ENCODE peak calls at places on chromosomes 3 and 15, in four cellular contexts. D, P, X and Y are unnamed samples. For H3K9me3, the result is how much of the 10 kb centered on the place peaks cover.

GRCh38 chr3:55461896-55462295 is 25.2 kb downstream of the WNT5A start:
- DNase-seq in X (no peak), P (no peak), D (no peak), Y (no peak)

GRCh38 chr15:40471778-40472130 is 970 bp downstream of the CHST14 start:
- DNase-seq in D (no peak), X (no peak), P (no peak), Y (no peak)

GRCh38 chr15:51798281-51798680 is 31.2 kb upstream of the TMOD3 start:
- DNase-seq in D (no peak), P (no peak), X (no peak), Y (no peak)

GRCh38 chr3:197463279-197463678 is 92.5 kb downstream of the BDH1 start:
- DNase-seq in D (no peak), X (no peak), P (no peak), Y (no peak)

GRCh38 chr3:169627789-169628188 is 35.7 kb downstream of the MECOM start:
- DNase-seq in D (no peak), P (no peak), X (no peak), Y (no peak)

GRCh38 chr15:44327578-44327977 is 39.1 kb downstream of the GOLM2 start:
- DNase-seq in X (no peak), D (no peak), P (no peak), Y (no peak)

GRCh38 chr3:63922800-63923199 is 10.6 kb upstream of the SCAANT1 start:
- DNase-seq in X (no peak), D (no peak), P (no peak), Y (no peak)

GRCh38 chr3:144930431-144930830 is 958.8 kb downstream of the DIPK2A start:
- DNase-seq in X (no peak), D (no peak), P (no peak), Y (no peak)

GRCh38 chr3:36893137-36893557 is 51.7 kb downstream of the TRANK1 start:
- DNase-seq in P (peak), X (no peak), D (no peak), Y (no peak)

GRCh38 chr3:101320475-101320874 is at the start of gene IMPG2:
- DNase-seq in X (no peak), D (no peak), P (no peak), Y (no peak)

GRCh38 chr3:105356988-105357387 is 9.7 kb upstream of the ALCAM start:
- DNase-seq in D (no peak), X (no peak), P (no peak), Y (no peak)

GRCh38 chr3:55519016-55519415 is 31.9 kb upstream of the WNT5A start:
- DNase-seq in X (no peak), P (no peak), D (no peak), Y (no peak)

GRCh38 chr15:60548101-60548500 is 69.2 kb upstream of the ICE2 start:
- DNase-seq in P (peak), D (no peak), X (no peak), Y (no peak)

GRCh38 chr3:194773666-194774455 is 88.2 kb downstream of the FAM43A start:
- DNase-seq in D (no peak), P (no peak), X (peak), Y (no peak)

GRCh38 chr3:186109897-186110803 is 1.3 kb upstream of the ETV5 start:
- DNase-seq in X (no peak), D (no peak), P (no peak), Y (no peak)

GRCh38 chr3:177816667-177817208 is 619.5 kb upstream of the TBL1XR1 start:
- DNase-seq in D (no peak), P (no peak), X (no peak), Y (no peak)

GRCh38 chr3:150447631-150448465 is 39.8 kb downstream of the TSC22D2 start:
- DNase-seq in D (no peak), P (no peak), X (no peak), Y (no peak)

GRCh38 chr15:52424856-52425431 is 103.7 kb downstream of the MYO5A start:
- DNase-seq in D (no peak), X (no peak), P (no peak), Y (no peak)

GRCh38 chr15:71709808-71710418 is 100.4 kb upstream of the NR2E3 start:
- DNase-seq in X (no peak), P (no peak), D (no peak), Y (no peak)

GRCh38 chr3:57385498-57385897 is 93.0 kb upstream of the ASB14 start:
- DNase-seq in P (no peak), D (no peak), X (no peak), Y (no peak)

GRCh38 chr3:48030188-48030587 is 14.0 kb upstream of the MAP4 start:
- DNase-seq in D (no peak), P (no peak), X (no peak), Y (no peak)

GRCh38 chr3:140296796-140297352 is 361.9 kb downstream of the CLSTN2 start:
- DNase-seq in P (no peak), X (no peak), D (no peak), Y (no peak)

GRCh38 chr3:193827039-193827669 is 234.1 kb downstream of the OPA1 start:
- DNase-seq in D (no peak), P (no peak), X (no peak), Y (no peak)

GRCh38 chr15:76181705-76182107 is 121.9 kb downstream of the TMEM266 start:
- DNase-seq in D (no peak), P (no peak), X (no peak), Y (no peak)

DNA sequence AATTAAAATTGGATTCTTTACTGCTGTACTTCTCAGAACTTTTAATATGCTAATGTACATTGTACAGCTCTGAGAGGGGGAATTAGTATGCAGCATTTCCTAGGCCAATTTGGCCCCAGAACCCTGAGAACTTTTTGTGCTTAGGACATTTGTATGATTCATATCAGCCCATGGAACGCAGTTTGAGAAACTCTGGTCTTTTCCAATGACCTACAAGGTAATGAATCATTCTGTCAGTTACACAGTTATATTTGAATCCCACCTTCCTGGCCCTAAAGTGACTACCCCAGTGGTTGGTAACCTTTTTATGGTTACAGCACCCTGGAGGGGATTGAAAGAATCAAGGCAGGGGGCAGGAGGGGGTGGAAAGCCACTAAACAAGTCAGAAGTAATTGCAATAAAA is 25.6 kb upstream of the KBTBD12 start:
- DNase-seq in X (no peak), P (no peak), D (no peak), Y (no peak)
- H3K9me3 ChIP-seq in X (under half), P (under half), D (under half), Y (under half)

GRCh38 chr15:25088261-25088790 is 133.5 kb downstream of the SNRPN start:
- DNase-seq in P (no peak), D (no peak), X (no peak), Y (no peak)
- H3K9me3 ChIP-seq in P (under half), D (half or more), X (half or more), Y (under half)

DNA sequence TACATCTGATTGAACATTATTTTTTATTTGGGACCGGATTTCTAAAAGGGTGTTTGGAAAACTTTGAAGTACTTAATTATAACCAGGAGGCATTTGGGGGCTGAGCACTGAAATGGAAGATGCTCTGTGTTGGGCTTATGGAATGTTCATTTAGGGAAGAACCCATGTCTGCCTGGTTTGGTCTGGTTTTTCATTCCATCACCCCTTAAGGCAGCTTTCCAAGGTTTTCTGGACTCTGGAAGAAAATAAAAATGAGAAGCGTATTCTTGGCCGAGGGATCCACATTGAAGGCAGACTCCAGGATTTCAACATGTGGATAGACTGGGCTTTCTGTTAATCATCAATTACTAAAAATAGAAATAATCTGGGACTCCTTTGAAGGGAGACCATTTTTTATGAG is 270.4 kb upstream of the ADAMTS9 start:
- DNase-seq in X (no peak), D (no peak), P (no peak), Y (no peak)
- H3K9me3 ChIP-seq in X (under half), D (under half), P (under half), Y (under half)

GRCh38 chr15:87215100-87215499 is 1041.4 kb downstream of the NTRK3 start:
- DNase-seq in D (no peak), P (no peak), X (no peak), Y (no peak)
- H3K9me3 ChIP-seq in D (under half), P (under half), X (under half), Y (under half)

DNA sequence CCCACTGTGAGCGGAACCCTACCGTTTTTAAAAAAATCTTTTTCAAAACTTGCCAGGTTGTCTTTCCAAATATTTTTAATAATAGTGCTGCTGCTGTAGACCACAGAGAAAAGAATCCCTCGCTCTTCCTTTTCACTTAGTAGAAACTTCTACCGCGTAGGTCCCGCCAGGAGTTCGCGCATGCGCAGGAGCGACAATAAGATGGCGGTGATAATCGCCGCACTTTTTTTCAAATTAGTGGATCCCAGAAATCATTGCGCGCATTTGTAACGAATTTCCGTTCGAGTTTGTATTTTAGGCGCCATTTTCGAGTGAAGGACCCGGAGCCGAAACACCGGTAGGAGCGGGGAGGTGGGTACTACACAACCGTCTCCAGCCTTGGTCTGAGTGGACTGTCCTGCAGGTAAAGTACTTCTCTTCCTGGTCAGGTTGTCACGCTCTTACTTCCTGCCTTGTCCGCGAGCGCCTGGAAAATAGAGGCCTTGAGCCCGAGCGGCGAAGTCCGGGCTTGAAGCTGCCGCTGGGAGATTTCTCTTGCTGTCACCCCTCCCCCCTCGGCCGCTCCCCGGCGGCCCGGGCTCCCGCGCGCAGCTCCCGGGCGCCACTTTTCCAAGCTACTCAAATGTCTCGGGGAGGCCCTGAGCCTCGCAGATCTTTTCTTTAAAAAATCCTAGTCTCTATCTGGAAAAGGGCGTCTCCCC is at the start of gene SMC4:
- DNase-seq in P (peak), X (peak), D (peak), Y (peak)
- H3K9me3 ChIP-seq in P (under half), X (under half), D (under half), Y (under half)

DNA sequence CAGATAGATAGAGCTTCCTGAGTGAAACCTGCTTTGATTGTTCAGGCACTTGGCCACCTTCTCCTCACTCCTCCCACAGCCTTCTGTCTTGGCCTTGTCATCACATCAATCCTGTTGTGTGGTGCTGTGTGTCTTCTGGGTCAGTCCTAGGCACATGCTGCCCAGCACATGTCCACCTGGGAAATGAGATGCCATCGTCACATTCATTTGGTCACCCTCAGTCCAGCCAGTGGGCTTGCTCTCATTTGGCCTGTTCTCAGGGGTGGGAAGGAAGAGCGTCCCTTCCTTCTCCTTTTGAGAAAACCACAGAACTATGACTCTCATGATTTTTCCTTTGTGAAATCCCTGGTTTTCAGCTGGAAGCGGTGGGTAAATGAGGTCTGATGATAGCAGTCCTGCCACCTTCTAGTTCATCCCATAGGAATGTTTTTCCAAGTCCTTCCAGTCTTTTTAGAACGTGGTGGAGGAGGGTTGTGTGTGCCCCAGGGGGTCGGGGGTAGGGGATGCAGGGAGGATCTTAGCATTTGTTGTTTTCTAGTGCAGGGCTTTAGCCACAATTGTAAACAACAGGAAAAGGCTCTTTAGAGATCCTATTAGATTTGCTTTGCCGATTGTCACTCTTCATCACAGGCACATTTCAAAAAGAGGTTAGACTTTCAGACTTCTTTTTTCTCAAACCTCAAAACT is 8.5 kb upstream of the PLA1A start:
- DNase-seq in P (no peak), D (no peak), X (no peak), Y (no peak)
- H3K9me3 ChIP-seq in P (under half), D (under half), X (under half), Y (under half)

GRCh38 chr3:157188391-157188790 is 28.4 kb upstream of the CCNL1 start:
- DNase-seq in D (no peak), X (no peak), P (no peak), Y (no peak)
- H3K9me3 ChIP-seq in D (under half), X (half or more), P (under half), Y (under half)

GRCh38 chr15:25403771-25404170 is 35.1 kb downstream of the UBE3A start:
- DNase-seq in P (no peak), D (no peak), X (no peak), Y (no peak)

GRCh38 chr15:25406846-25407245 is 32.0 kb downstream of the UBE3A start:
- DNase-seq in X (no peak), P (no peak), D (no peak), Y (no peak)

GRCh38 chr15:25401511-25401910 is 37.3 kb downstream of the UBE3A start:
- DNase-seq in D (no peak), X (no peak), P (no peak), Y (no peak)

GRCh38 chr15:25397110-25397509 is 41.7 kb downstream of the UBE3A start:
- DNase-seq in P (no peak), D (no peak), X (no peak), Y (no peak)

GRCh38 chr15:25402342-25402741 is 36.5 kb downstream of the UBE3A start:
- DNase-seq in P (no peak), X (no peak), D (no peak), Y (no peak)
- H3K9me3 ChIP-seq in P (under half), X (under half), D (under half), Y (under half)

GRCh38 chr3:175940881-175941280 is 1081.7 kb downstream of the NAALADL2 start:
- DNase-seq in X (no peak), D (no peak), P (no peak), Y (no peak)
- H3K9me3 ChIP-seq in X (under half), D (under half), P (under half), Y (under half)

DNA sequence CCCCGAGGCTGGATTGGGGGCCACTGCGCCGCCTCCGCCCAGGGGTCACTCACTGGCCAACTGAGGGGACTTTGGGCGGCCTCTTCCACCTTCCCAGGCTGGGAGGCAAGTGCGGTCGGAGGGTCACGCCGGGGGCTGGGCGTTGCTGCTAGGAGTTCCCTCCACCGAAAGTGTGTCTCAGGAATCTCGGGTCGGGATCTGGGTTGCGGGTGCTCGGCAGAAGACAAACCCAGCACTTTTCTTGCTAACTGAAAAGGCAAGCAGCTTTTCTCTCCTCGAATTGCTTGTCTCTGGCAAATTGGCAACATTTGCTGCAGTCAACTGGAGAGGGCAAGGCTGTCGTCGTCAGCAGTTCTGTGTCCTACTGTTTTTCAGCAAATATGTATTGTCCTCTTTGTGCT is 376 bp upstream of the SLC30A4 start:
- DNase-seq in P (no peak), X (peak), D (no peak), Y (no peak)
- H3K9me3 ChIP-seq in P (under half), X (under half), D (under half), Y (under half)